ENCODE peak calls at places on chromosome 14, in seven cellular contexts. One of them, this sample, is unnamed.

GRCh38 chr14:23644195-23644918 is 8.2 kb downstream of the DHRS2 start:
- DNase-seq in HCT116: no peak
- DNase-seq in GM12878: no peak
- DNase-seq in HepG2: no peak
- DNase-seq in SK-N-SH: no peak
- DNase-seq in K562: no peak
- DNase-seq in H1: no peak
- DNase-seq in this sample: no peak

GRCh38 chr14:60561845-60562746 is 53.1 kb downstream of the SIX6 start:
- DNase-seq in HCT116: peak
- DNase-seq in GM12878: peak
- DNase-seq in HepG2: peak
- DNase-seq in SK-N-SH: peak
- DNase-seq in K562: peak
- DNase-seq in H1: peak
- DNase-seq in this sample: peak

GRCh38 chr14:90986510-90986909 is 73.9 kb downstream of the RPS6KA5 start:
- DNase-seq in HCT116: no peak
- DNase-seq in GM12878: no peak
- DNase-seq in HepG2: no peak
- DNase-seq in SK-N-SH: no peak
- DNase-seq in K562: no peak
- DNase-seq in H1: no peak
- DNase-seq in this sample: no peak

GRCh38 chr14:76644875-76645518 is 116.3 kb upstream of the VASH1 start:
- DNase-seq in HCT116: peak
- DNase-seq in GM12878: no peak
- DNase-seq in HepG2: peak
- DNase-seq in SK-N-SH: peak
- DNase-seq in K562: peak
- DNase-seq in H1: peak
- DNase-seq in this sample: peak

GRCh38 chr14:24848427-24848826 is 201.5 kb downstream of the STXBP6 start:
- DNase-seq in HCT116: no peak
- DNase-seq in GM12878: no peak
- DNase-seq in HepG2: no peak
- DNase-seq in SK-N-SH: no peak
- DNase-seq in K562: no peak
- DNase-seq in H1: no peak
- DNase-seq in this sample: no peak

GRCh38 chr14:29311983-29312382 is 545.4 kb downstream of the FOXG1 start:
- DNase-seq in HCT116: no peak
- DNase-seq in GM12878: no peak
- DNase-seq in HepG2: no peak
- DNase-seq in SK-N-SH: no peak
- DNase-seq in K562: no peak
- DNase-seq in H1: no peak
- DNase-seq in this sample: no peak

GRCh38 chr14:61355892-61356325 is 34.5 kb downstream of the PRKCH start:
- DNase-seq in HCT116: peak
- DNase-seq in GM12878: no peak
- DNase-seq in HepG2: peak
- DNase-seq in SK-N-SH: no peak
- DNase-seq in K562: no peak
- DNase-seq in H1: peak
- DNase-seq in this sample: peak

GRCh38 chr14:40417777-40418401 is 985.7 kb upstream of the FBXO33 start:
- DNase-seq in HCT116: peak
- DNase-seq in GM12878: no peak
- DNase-seq in HepG2: peak
- DNase-seq in SK-N-SH: peak
- DNase-seq in K562: peak
- DNase-seq in H1: peak
- DNase-seq in this sample: peak

GRCh38 chr14:105448706-105449111 is 25.9 kb upstream of the CRIP2 start:
- DNase-seq in HCT116: no peak
- DNase-seq in GM12878: no peak
- DNase-seq in HepG2: peak
- DNase-seq in SK-N-SH: peak
- DNase-seq in K562: peak
- DNase-seq in H1: peak
- DNase-seq in this sample: peak

GRCh38 chr14:85319998-85320397 is 209.9 kb upstream of the FLRT2 start:
- DNase-seq in HCT116: no peak
- DNase-seq in GM12878: no peak
- DNase-seq in HepG2: no peak
- DNase-seq in SK-N-SH: no peak
- DNase-seq in K562: no peak
- DNase-seq in H1: no peak
- DNase-seq in this sample: no peak

GRCh38 chr14:46259536-46259935 is 392.0 kb downstream of the RPL10L start:
- DNase-seq in HCT116: no peak
- DNase-seq in GM12878: no peak
- DNase-seq in HepG2: no peak
- DNase-seq in SK-N-SH: no peak
- DNase-seq in K562: no peak
- DNase-seq in H1: no peak
- DNase-seq in this sample: peak

GRCh38 chr14:46580941-46581671 is 70.5 kb downstream of the RPL10L start:
- DNase-seq in HCT116: peak
- DNase-seq in GM12878: no peak
- DNase-seq in HepG2: peak
- DNase-seq in SK-N-SH: peak
- DNase-seq in K562: peak
- DNase-seq in H1: peak
- DNase-seq in this sample: no peak

GRCh38 chr14:29814153-29815057 is 113.2 kb downstream of the PRKD1 start:
- DNase-seq in HCT116: no peak
- DNase-seq in GM12878: no peak
- DNase-seq in HepG2: no peak
- DNase-seq in SK-N-SH: no peak
- DNase-seq in K562: no peak
- DNase-seq in H1: no peak
- DNase-seq in this sample: no peak

GRCh38 chr14:25150934-25151790 is 101.2 kb upstream of the STXBP6 start:
- DNase-seq in HCT116: peak
- DNase-seq in GM12878: peak
- DNase-seq in HepG2: peak
- DNase-seq in SK-N-SH: peak
- DNase-seq in K562: peak
- DNase-seq in H1: no peak
- DNase-seq in this sample: peak

GRCh38 chr14:100619382-100620305 is 32.4 kb upstream of the BEGAIN start:
- DNase-seq in HCT116: no peak
- DNase-seq in GM12878: no peak
- DNase-seq in HepG2: no peak
- DNase-seq in SK-N-SH: peak
- DNase-seq in K562: no peak
- DNase-seq in H1: no peak
- DNase-seq in this sample: no peak

GRCh38 chr14:77547512-77547911 is 48.9 kb upstream of the ISM2 start:
- DNase-seq in HCT116: no peak
- DNase-seq in GM12878: no peak
- DNase-seq in HepG2: no peak
- DNase-seq in SK-N-SH: no peak
- DNase-seq in K562: no peak
- DNase-seq in H1: no peak
- DNase-seq in this sample: no peak

GRCh38 chr14:100896369-100897060 is 7.0 kb downstream of the RTL1 start:
- DNase-seq in HCT116: no peak
- DNase-seq in GM12878: no peak
- DNase-seq in HepG2: no peak
- DNase-seq in SK-N-SH: peak
- DNase-seq in K562: no peak
- DNase-seq in H1: no peak
- DNase-seq in this sample: no peak

GRCh38 chr14:33019346-33019745 is 80.7 kb downstream of the NPAS3 start:
- DNase-seq in HCT116: no peak
- DNase-seq in GM12878: no peak
- DNase-seq in HepG2: no peak
- DNase-seq in SK-N-SH: no peak
- DNase-seq in K562: no peak
- DNase-seq in H1: no peak
- DNase-seq in this sample: no peak

GRCh38 chr14:34536951-34537676 is 2.4 kb downstream of the EAPP start:
- DNase-seq in HCT116: no peak
- DNase-seq in GM12878: no peak
- DNase-seq in HepG2: no peak
- DNase-seq in SK-N-SH: no peak
- DNase-seq in K562: no peak
- DNase-seq in H1: no peak
- DNase-seq in this sample: no peak

GRCh38 chr14:80865565-80865964 is 76.0 kb downstream of the CEP128 start:
- DNase-seq in HCT116: no peak
- DNase-seq in GM12878: no peak
- DNase-seq in HepG2: no peak
- DNase-seq in SK-N-SH: no peak
- DNase-seq in K562: no peak
- DNase-seq in H1: no peak
- DNase-seq in this sample: no peak

GRCh38 chr14:93987376-93987775 is 9.7 kb upstream of the CCDC197 start:
- DNase-seq in HCT116: no peak
- DNase-seq in GM12878: no peak
- DNase-seq in HepG2: no peak
- DNase-seq in SK-N-SH: no peak
- DNase-seq in K562: no peak
- DNase-seq in H1: no peak
- DNase-seq in this sample: no peak

GRCh38 chr14:64708148-64709004 is 4.2 kb downstream of the PLEKHG3 start:
- DNase-seq in HCT116: no peak
- DNase-seq in GM12878: no peak
- DNase-seq in HepG2: no peak
- DNase-seq in SK-N-SH: no peak
- DNase-seq in K562: no peak
- DNase-seq in H1: no peak
- DNase-seq in this sample: no peak

GRCh38 chr14:64706552-64707193 is 2.4 kb downstream of the PLEKHG3 start:
- DNase-seq in HCT116: no peak
- DNase-seq in GM12878: no peak
- DNase-seq in HepG2: peak
- DNase-seq in SK-N-SH: peak
- DNase-seq in K562: no peak
- DNase-seq in H1: no peak
- DNase-seq in this sample: no peak

GRCh38 chr14:64707661-64708060 is 3.4 kb downstream of the PLEKHG3 start:
- DNase-seq in HCT116: peak
- DNase-seq in GM12878: no peak
- DNase-seq in HepG2: peak
- DNase-seq in SK-N-SH: no peak
- DNase-seq in K562: no peak
- DNase-seq in H1: no peak
- DNase-seq in this sample: no peak

GRCh38 chr14:64711039-64711438 is 6.8 kb downstream of the PLEKHG3 start:
- DNase-seq in HCT116: no peak
- DNase-seq in GM12878: no peak
- DNase-seq in HepG2: no peak
- DNase-seq in SK-N-SH: no peak
- DNase-seq in K562: no peak
- DNase-seq in H1: no peak
- DNase-seq in this sample: no peak

DNA sequence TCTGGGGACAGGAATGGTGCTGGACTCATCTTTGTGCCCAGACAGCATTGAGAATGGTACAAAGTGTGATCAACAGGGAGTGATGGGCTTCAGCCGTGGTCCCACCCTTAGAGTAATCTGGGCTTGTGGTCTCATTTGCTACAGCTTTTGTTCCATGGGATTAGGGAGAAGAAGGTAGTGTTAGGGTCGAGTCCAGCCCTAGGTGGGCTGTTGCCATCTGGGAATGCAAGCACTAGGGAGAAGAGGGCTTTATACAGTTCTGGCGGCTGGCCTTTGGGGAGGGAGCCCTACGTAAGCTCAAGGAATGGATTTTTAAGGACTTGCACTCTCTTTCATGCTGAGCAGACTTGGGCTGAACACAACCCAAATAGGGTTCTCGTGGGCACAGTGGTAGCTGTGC is 4.9 kb downstream of the PLEKHG3 start:
- DNase-seq in HCT116: no peak
- DNase-seq in GM12878: no peak
- DNase-seq in HepG2: no peak
- DNase-seq in SK-N-SH: no peak
- DNase-seq in K562: no peak
- DNase-seq in H1: no peak
- DNase-seq in this sample: no peak
- TF ChIP-seq JUND in HCT116: no peak
- TF ChIP-seq JUND in GM12878: no peak
- TF ChIP-seq JUND in HepG2: no peak
- TF ChIP-seq JUND in SK-N-SH: no peak
- TF ChIP-seq JUND in K562: no peak
- TF ChIP-seq JUND in H1: no peak
- TF ChIP-seq JUND in this sample: no peak

GRCh38 chr14:95361373-95362179 is 41.9 kb upstream of the CLMN start:
- DNase-seq in HCT116: peak
- DNase-seq in GM12878: no peak
- DNase-seq in HepG2: no peak
- DNase-seq in SK-N-SH: peak
- DNase-seq in K562: peak
- DNase-seq in H1: peak
- DNase-seq in this sample: no peak

GRCh38 chr14:95362180-95362494 is 42.4 kb upstream of the CLMN start:
- DNase-seq in HCT116: no peak
- DNase-seq in GM12878: no peak
- DNase-seq in HepG2: no peak
- DNase-seq in SK-N-SH: no peak
- DNase-seq in K562: no peak
- DNase-seq in H1: no peak
- DNase-seq in this sample: no peak

GRCh38 chr14:95363468-95363954 is 43.8 kb upstream of the CLMN start:
- DNase-seq in HCT116: no peak
- DNase-seq in GM12878: peak
- DNase-seq in HepG2: no peak
- DNase-seq in SK-N-SH: no peak
- DNase-seq in K562: no peak
- DNase-seq in H1: no peak
- DNase-seq in this sample: no peak

GRCh38 chr14:95360828-95361227 is 41.1 kb upstream of the CLMN start:
- DNase-seq in HCT116: no peak
- DNase-seq in GM12878: no peak
- DNase-seq in HepG2: no peak
- DNase-seq in SK-N-SH: no peak
- DNase-seq in K562: no peak
- DNase-seq in H1: no peak
- DNase-seq in this sample: no peak

GRCh38 chr14:95359974-95360826 is 40.5 kb upstream of the CLMN start:
- DNase-seq in HCT116: no peak
- DNase-seq in GM12878: no peak
- DNase-seq in HepG2: no peak
- DNase-seq in SK-N-SH: no peak
- DNase-seq in K562: no peak
- DNase-seq in H1: no peak
- DNase-seq in this sample: no peak
- TF ChIP-seq JUND in HCT116: no peak
- TF ChIP-seq JUND in GM12878: no peak
- TF ChIP-seq JUND in HepG2: no peak
- TF ChIP-seq JUND in SK-N-SH: no peak
- TF ChIP-seq JUND in K562: no peak
- TF ChIP-seq JUND in H1: no peak
- TF ChIP-seq JUND in this sample: no peak

GRCh38 chr14:96676161-96676560 is 121.0 kb upstream of the VRK1 start:
- DNase-seq in HCT116: no peak
- DNase-seq in GM12878: no peak
- DNase-seq in HepG2: no peak
- DNase-seq in SK-N-SH: no peak
- DNase-seq in K562: no peak
- DNase-seq in H1: no peak
- DNase-seq in this sample: no peak
- TF ChIP-seq JUND in HCT116: no peak
- TF ChIP-seq JUND in GM12878: no peak
- TF ChIP-seq JUND in HepG2: no peak
- TF ChIP-seq JUND in SK-N-SH: no peak
- TF ChIP-seq JUND in K562: no peak
- TF ChIP-seq JUND in H1: no peak
- TF ChIP-seq JUND in this sample: no peak

GRCh38 chr14:79419571-79420327 is 791.6 kb downstream of the DIO2 start:
- DNase-seq in HCT116: no peak
- DNase-seq in GM12878: no peak
- DNase-seq in HepG2: no peak
- DNase-seq in SK-N-SH: no peak
- DNase-seq in K562: no peak
- DNase-seq in H1: no peak
- DNase-seq in this sample: no peak
- TF ChIP-seq JUND in HCT116: no peak
- TF ChIP-seq JUND in GM12878: no peak
- TF ChIP-seq JUND in HepG2: no peak
- TF ChIP-seq JUND in SK-N-SH: no peak
- TF ChIP-seq JUND in K562: no peak
- TF ChIP-seq JUND in H1: no peak
- TF ChIP-seq JUND in this sample: no peak